ENCODE peak calls at places on chromosomes 16 and 17, in five cellular contexts. Q, T, Y, F and H are unnamed samples.

GRCh38 chr17:74959826-74960738 is 12.5 kb downstream of the HID1 start:
- DNase-seq in F (peak; percentile 23), Y (no peak), Q (no peak), T (no peak), H (no peak)

GRCh38 chr16:189604-190186 is 9.4 kb downstream of the HBQ1 start:
- DNase-seq in Y (no peak), F (no peak), T (no peak), Q (no peak), H (no peak)

GRCh38 chr16:85291302-85292148 is 179.3 kb upstream of the CIBAR2 start:
- DNase-seq in T (no peak), Q (no peak), Y (peak; percentile 66), F (no peak), H (peak; percentile 68)

GRCh38 chr16:85329059-85329812 is 217.0 kb upstream of the CIBAR2 start:
- DNase-seq in Y (peak; percentile 56), Q (no peak), T (no peak), F (peak; percentile 56), H (peak; percentile 97)

GRCh38 chr17:70569131-70569530 is 399.8 kb downstream of the KCNJ2 start:
- DNase-seq in F (peak; percentile 27), T (no peak), Y (no peak), Q (no peak), H (no peak)

GRCh38 chr17:31754239-31754945 is 104.7 kb downstream of the COPRS start:
- DNase-seq in T (no peak), Y (no peak), Q (no peak), F (peak; percentile 89), H (no peak)

GRCh38 chr16:49213594-49213993 is 68.0 kb downstream of the CBLN1 start:
- DNase-seq in T (no peak), F (no peak), Y (no peak), Q (no peak), H (peak; percentile 74)

GRCh38 chr17:57910462-57910861 is 44.8 kb downstream of the CUEDC1 start:
- DNase-seq in Y (no peak), T (no peak), Q (no peak), F (no peak), H (no peak)

GRCh38 chr16:3580686-3581085 is 3.5 kb upstream of the NLRC3 start:
- DNase-seq in T (no peak), F (peak; percentile 2), Q (no peak), Y (no peak), H (peak; percentile 27)

GRCh38 chr16:11966173-11966572 is 1.2 kb downstream of the TNFRSF17 start:
- DNase-seq in Q (no peak), Y (no peak), T (no peak), F (no peak), H (no peak)
- TF ChIP-seq CTCF in Q (no peak), Y (no peak), T (no peak), F (no peak), H (no peak)

GRCh38 chr16:66406534-66407368 is 20.3 kb upstream of the BEAN1 start:
- DNase-seq in T (peak; percentile 85), F (peak; percentile 44), Q (peak; percentile 83), Y (peak; percentile 89), H (peak; percentile 87)
- H3K4me1 ChIP-seq in T (no peaks in the 10 kb centered on the region), F (peaks cover 18% of the 10 kb centered on the region), Q (peaks cover 7% of the 10 kb centered on the region), Y (peaks cover 9% of the 10 kb centered on the region), H (no peaks in the 10 kb centered on the region)

DNA sequence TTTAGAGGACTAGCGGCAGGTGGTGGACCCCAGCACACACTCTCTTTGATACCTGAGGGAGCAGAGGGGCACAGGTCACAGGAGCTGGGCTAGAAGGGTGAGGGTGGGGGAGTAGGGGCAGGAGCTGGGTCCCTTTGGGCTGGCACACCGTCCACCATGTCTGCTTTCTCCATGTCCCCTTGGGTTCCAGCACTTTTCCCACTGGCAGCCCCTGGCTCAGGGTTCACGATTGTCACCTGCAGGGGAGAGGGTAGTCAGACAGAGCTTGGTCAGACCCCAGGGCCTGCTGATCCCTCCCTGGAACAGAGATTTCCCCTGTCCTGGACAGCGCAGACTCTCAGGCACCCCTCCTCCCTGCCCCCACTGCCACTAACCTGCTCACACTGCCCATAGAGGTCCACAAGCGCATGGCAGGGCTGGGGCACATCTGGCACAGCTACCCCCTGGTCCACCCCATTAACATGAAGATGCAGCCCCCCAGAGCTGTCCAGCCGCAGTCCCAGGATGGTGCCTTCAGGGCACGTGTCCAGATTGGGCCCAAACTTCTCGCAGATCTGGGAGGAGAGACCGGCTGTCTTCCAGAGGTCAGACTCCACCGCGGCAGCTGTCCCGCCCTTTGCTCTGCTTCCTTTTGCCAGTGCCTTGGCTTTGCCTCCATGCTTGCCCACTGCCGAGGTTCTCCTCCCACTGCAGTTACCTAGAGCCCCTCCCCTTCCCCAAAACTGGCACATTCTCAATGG is 3.1 kb upstream of the GPS2 start:
- DNase-seq in F (no peak), Y (no peak), T (no peak), Q (no peak), H (no peak)
- H3K36me3 ChIP-seq in F (peaks cover 16% of the 10 kb centered on the region), Y (peaks cover 76% of the 10 kb centered on the region), T (peaks cover 87% of the 10 kb centered on the region), Q (no peaks in the 10 kb centered on the region), H (no peaks in the 10 kb centered on the region)

GRCh38 chr17:2070241-2071023 is 15.5 kb downstream of the HIC1 start:
- DNase-seq in F (no peak), Q (peak; percentile 71), Y (no peak), T (no peak), H (no peak)
- TF ChIP-seq CTCF in F (no peak), Q (no peak), Y (no peak), T (no peak), H (no peak)